ENCODE peak calls at places on chromosome 1, in nine cellular contexts. B is HCT116, I is endothelial cell, R is IMR-90, J is GM23338, F is foreskin fibroblast, A is breast epithelium, C is mucosa of descending colon, V is nephron progenitor cell. Y is an unnamed sample.
A peak's percentile ranks its signal among the peaks of the same experiment; 100 is the strongest.

GRCh38 chr1:212952596-212952995 is 2.3 kb downstream of the VASH2 start:
- DNase-seq in B (no peak), I (no peak), R (no peak), J (no peak), F (no peak), A (no peak), C (no peak), V (no peak), Y (peak; percentile 64)

GRCh38 chr1:14937288-14937949 is 216.1 kb upstream of the TMEM51 start:
- DNase-seq in B (no peak), I (no peak), R (no peak), J (no peak), F (no peak), A (no peak), C (no peak), V (no peak), Y (no peak)

GRCh38 chr1:232186936-232187335 is 443.0 kb downstream of the SIPA1L2 start:
- DNase-seq in B (no peak), I (no peak), R (no peak), J (peak; percentile 22), F (no peak), A (no peak), C (no peak), V (no peak), Y (peak; percentile 59)

GRCh38 chr1:150563340-150564038 is 14.3 kb downstream of the ADAMTSL4 start:
- DNase-seq in B (no peak), I (no peak), R (peak; percentile 43), J (no peak), F (peak; percentile 61), A (peak; percentile 35), C (peak; percentile 76), V (no peak), Y (no peak)

GRCh38 chr1:230866171-230866811 is 2.0 kb downstream of the C1orf198 start:
- DNase-seq in B (no peak), I (no peak), R (no peak), J (no peak), F (peak; percentile 45), A (no peak), C (no peak), V (no peak), Y (no peak)

GRCh38 chr1:93715529-93716126 is 34.0 kb upstream of the BCAR3 start:
- DNase-seq in B (no peak), I (no peak), R (peak; percentile 32), J (no peak), F (no peak), A (no peak), C (no peak), V (no peak), Y (no peak)

GRCh38 chr1:218658899-218659298 is 313.8 kb downstream of the TGFB2 start:
- DNase-seq in B (no peak), I (no peak), R (peak; percentile 87), J (no peak), F (peak; percentile 72), A (no peak), C (no peak), V (no peak), Y (no peak)

GRCh38 chr1:94947453-94947852 is 20.5 kb upstream of the CNN3 start:
- DNase-seq in B (no peak), I (no peak), R (peak; percentile 90), J (no peak), F (peak; percentile 88), A (no peak), C (no peak), V (no peak), Y (no peak)

GRCh38 chr1:243792891-243793290 is 57.2 kb downstream of the AKT3 start:
- DNase-seq in B (no peak), I (no peak), R (no peak), J (no peak), F (no peak), A (no peak), C (no peak), V (no peak), Y (no peak)

GRCh38 chr1:107830075-107830474 is 134.9 kb downstream of the VAV3 start:
- DNase-seq in B (no peak), I (no peak), R (no peak), J (no peak), F (no peak), A (no peak), C (no peak), V (no peak), Y (no peak)

GRCh38 chr1:164672610-164673009 is 113.6 kb downstream of the PBX1 start:
- DNase-seq in B (no peak), I (no peak), R (no peak), J (no peak), F (no peak), A (no peak), C (no peak), V (no peak), Y (no peak)

GRCh38 chr1:164671597-164672327 is 112.8 kb downstream of the PBX1 start:
- DNase-seq in B (no peak), I (no peak), R (peak; percentile 50), J (no peak), F (peak; percentile 65), A (no peak), C (no peak), V (no peak), Y (no peak)

GRCh38 chr1:164675342-164675904 is 116.4 kb downstream of the PBX1 start:
- DNase-seq in B (no peak), I (no peak), R (peak; percentile 17), J (no peak), F (peak; percentile 30), A (no peak), C (no peak), V (no peak), Y (no peak)

GRCh38 chr1:164670026-164670425 is 111.0 kb downstream of the PBX1 start:
- DNase-seq in B (no peak), I (no peak), R (no peak), J (no peak), F (no peak), A (no peak), C (no peak), V (no peak), Y (no peak)

DNA sequence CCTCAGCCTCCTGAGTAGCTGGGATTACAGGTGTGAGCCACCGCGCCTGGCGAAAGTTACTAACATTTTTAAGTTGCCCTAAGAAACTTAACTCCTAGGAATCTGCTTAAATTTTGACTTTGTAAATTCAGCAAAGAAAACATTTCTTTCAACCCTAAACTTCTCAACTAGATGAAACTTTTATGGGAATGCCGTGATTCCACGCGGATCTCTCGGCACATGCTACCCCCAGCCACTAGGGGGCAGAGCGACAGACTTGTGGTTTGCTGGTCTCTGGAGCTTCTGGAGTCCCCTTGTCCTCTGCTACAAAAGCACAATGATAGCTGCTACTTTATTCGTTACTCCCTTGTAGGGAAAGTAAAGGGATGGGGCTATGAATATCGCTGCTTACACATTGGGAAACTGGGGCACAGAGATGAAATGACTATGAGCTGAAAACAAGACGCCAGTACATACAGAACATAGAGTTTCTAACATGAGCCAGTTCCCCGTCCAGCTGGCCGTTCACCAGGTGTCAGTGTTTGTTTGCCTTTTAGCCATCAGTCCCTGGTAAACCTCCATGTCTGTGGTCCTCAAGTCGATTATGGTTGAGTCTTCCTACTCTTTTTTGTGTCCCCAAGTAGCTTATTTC is 114.7 kb downstream of the PBX1 start:
- DNase-seq in B (no peak), I (peak; percentile 70), R (no peak), J (peak; percentile 84), F (no peak), A (no peak), C (no peak), V (peak; percentile 28), Y (peak; percentile 54)
- TF ChIP-seq CTCF in B (peak; percentile 97), I (peak; percentile 95), R (peak; percentile 21), J (peak; percentile 88), F (peak; percentile 44), A (no peak), C (no peak), V (peak; percentile 52), Y (peak; percentile 84)

DNA sequence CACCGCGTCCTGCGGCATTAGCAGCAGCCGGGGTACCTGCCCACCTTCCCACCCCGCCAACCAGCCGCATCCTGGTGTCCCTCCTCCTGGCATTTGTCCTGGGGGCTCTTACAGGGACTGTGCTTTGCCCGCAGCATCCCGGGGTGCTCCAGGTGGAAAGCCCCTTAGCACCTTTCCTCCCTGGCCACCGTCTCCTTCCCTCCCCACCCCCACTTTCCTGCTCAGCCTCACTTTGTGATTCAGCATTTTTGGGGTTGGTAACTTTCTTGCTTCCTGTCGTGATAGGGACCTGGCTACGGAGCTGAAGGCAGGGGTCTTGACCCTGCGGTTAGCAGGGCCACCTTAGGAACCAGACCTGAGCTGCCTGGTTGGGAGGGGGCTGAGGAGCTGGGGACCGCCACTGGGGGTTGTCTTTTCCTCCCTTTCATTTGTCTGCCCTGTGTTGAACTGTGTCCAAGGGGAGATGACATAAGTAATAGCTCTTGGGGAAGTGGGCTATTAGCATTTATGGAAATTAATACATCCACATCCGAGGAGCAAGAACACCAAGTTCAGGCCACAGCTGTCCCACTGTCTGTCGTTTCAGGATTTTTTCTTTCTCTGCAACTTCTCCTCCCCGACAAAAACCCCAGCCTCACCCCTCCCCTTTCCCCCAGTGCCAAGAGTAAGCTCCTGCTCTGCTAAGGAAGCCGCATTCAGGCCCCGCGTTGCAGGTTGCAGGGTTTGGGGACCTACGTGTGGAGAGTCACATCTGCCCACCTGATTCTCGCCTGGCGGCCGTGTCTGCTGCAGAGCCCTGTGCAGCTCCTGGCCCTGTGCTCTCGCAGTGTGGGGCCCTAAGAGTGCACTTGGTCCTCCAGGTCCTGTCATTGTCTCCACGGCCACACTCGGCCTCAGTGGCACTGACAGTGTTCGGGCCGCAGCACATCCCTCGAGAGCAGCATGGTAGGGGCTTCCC is 1.6 kb upstream of the NPHP4 start:
- DNase-seq in B (no peak), I (no peak), R (no peak), J (peak; percentile 67), F (no peak), A (no peak), C (no peak), V (no peak), Y (peak; percentile 27)
- TF ChIP-seq CTCF in B (no peak), I (no peak), R (no peak), J (no peak), F (no peak), A (no peak), C (no peak), V (no peak), Y (no peak)

DNA sequence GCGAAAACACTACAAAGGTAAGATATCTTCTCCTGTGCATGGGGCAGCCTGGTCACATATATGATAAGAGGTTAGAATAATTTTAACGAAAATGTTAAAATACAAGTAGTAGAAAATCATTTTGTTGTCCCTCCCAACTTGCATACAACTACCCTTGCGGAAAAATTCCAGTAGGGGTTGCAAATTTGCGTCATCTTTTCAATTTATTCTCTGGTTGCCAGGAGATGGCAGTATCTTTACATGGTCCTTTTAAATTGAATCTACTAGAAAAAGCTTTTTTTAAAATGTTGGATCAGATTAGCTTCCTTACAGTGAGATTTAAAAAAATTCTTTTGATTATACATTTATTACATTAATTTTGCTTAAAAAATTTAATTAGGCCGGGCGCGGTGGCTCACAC is 10.9 kb downstream of the S100PBP start:
- DNase-seq in B (no peak), I (no peak), R (peak; percentile 28), J (peak; percentile 23), F (peak; percentile 44), A (no peak), C (no peak), V (no peak), Y (no peak)
- TF ChIP-seq CTCF in B (peak; percentile 40), I (peak; percentile 35), R (peak; percentile 35), J (no peak), F (no peak), A (no peak), C (no peak), V (no peak), Y (peak; percentile 20)

DNA sequence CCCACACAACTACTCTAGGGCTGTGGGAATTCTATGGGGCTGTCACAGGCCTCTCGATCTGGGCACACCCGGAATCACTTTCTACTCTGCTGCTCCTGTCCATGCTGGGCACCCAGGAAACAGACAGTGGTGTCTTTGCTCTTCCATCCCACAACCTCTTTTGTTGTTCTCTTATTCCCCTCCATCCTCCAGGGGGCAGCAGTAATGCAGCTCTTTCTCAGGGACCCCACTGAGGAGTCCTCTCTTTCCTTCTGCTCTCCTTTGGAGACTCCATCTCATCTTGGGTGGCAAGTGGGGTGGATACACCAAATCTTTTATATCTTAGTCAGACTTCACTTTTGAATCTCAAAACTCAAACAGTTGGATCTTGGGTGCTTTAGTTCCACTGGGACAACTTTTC is 206.3 kb downstream of the HS2ST1 start:
- DNase-seq in B (no peak), I (no peak), R (no peak), J (peak; percentile 60), F (no peak), A (no peak), C (no peak), V (no peak), Y (no peak)
- TF ChIP-seq CTCF in B (peak; percentile 58), I (no peak), R (peak; percentile 8), J (peak; percentile 71), F (peak; percentile 13), A (no peak), C (no peak), V (no peak), Y (peak; percentile 28)

Y was measured in glutamatergic neuron.